ENCODE peak calls at places on chromosomes 2 and 18, in nine cellular contexts. V is SJCRH30; M is IMR-90; I is CD8-positive, alpha-beta T cell; W is coronary artery; P is brain microvascular endothelial cell; X is sigmoid colon; N is RWPE2; D is CD4-positive, alpha-beta T cell. H is an unnamed sample.

GRCh38 chr2:183269956-183270355 is 145.7 kb downstream of the NUP35 start:
- DNase-seq in D (no peak), V (peak), N (no peak), I (no peak), M (no peak), W (no peak), X (no peak), P (no peak), H (no peak)

GRCh38 chr2:44642123-44642857 is 280.5 kb downstream of the CAMKMT start:
- DNase-seq in W (no peak), D (no peak), X (no peak), M (no peak), I (no peak), N (no peak), P (no peak), V (no peak), H (no peak)

GRCh38 chr2:113981404-113982134 is 91.7 kb downstream of the ACTR3 start:
- DNase-seq in I (no peak), V (no peak), M (peak), N (no peak), P (no peak), D (no peak), W (no peak), X (no peak), H (no peak)

GRCh38 chr18:111292-112014 is 46.9 kb upstream of the USP14 start:
- DNase-seq in X (peak), W (no peak), I (peak), P (no peak), N (peak), V (peak), M (peak), D (peak), H (peak)

GRCh38 chr2:210034087-210034683 is 31.7 kb downstream of the RPE start:
- DNase-seq in V (no peak), M (no peak), I (no peak), P (no peak), D (no peak), X (no peak), W (no peak), N (no peak), H (no peak)

GRCh38 chr2:51025942-51026574 is 5.9 kb downstream of the NRXN1 start:
- DNase-seq in N (no peak), I (no peak), P (no peak), X (no peak), W (no peak), D (no peak), M (no peak), V (no peak), H (no peak)

GRCh38 chr2:177600917-177601316 is 208.3 kb downstream of the AGPS start:
- DNase-seq in W (no peak), M (no peak), D (no peak), P (no peak), V (no peak), I (no peak), X (no peak), N (no peak), H (no peak)

GRCh38 chr2:175282300-175282699 is 100.8 kb upstream of the ATP5MC3 start:
- DNase-seq in W (no peak), P (no peak), D (no peak), M (peak), N (no peak), V (peak), I (no peak), X (no peak), H (no peak)

GRCh38 chr2:149483004-149483605 is 104.5 kb downstream of the MMADHC start:
- DNase-seq in N (no peak), X (no peak), I (no peak), D (no peak), V (no peak), M (no peak), P (no peak), W (no peak), H (no peak)

GRCh38 chr2:42256502-42256901 is 87.3 kb downstream of the EML4 start:
- DNase-seq in W (no peak), D (no peak), X (no peak), P (no peak), V (no peak), N (no peak), M (no peak), I (no peak), H (no peak)

GRCh38 chr2:31075936-31076590 is 62.2 kb downstream of the GALNT14 start:
- DNase-seq in M (no peak), V (no peak), N (no peak), X (no peak), W (no peak), I (no peak), P (peak), D (no peak), H (no peak)

GRCh38 chr2:238900511-238900910 is 52.6 kb downstream of the TWIST2 start:
- DNase-seq in W (no peak), N (no peak), X (no peak), D (no peak), V (no peak), I (no peak), M (peak), P (no peak), H (no peak)

GRCh38 chr2:163698857-163699256 is 37.0 kb downstream of the FIGN start:
- DNase-seq in X (no peak), P (peak), N (no peak), I (no peak), M (no peak), V (peak), D (no peak), W (no peak), H (no peak)

GRCh38 chr2:101173707-101174295 is 22.6 kb upstream of the TBC1D8 start:
- DNase-seq in I (no peak), D (no peak), P (no peak), V (no peak), W (no peak), N (no peak), X (no peak), M (no peak), H (no peak)

GRCh38 chr2:95277246-95277906 is 3.1 kb downstream of the PROM2 start:
- DNase-seq in W (no peak), D (no peak), M (no peak), N (peak), V (no peak), I (no peak), P (no peak), X (peak), H (peak)

GRCh38 chr2:1493361-1494126 is 80.3 kb downstream of the TPO start:
- DNase-seq in X (peak), P (no peak), V (no peak), M (no peak), D (no peak), I (no peak), N (peak), W (no peak), H (no peak)

GRCh38 chr18:25701821-25702220 is 349.9 kb upstream of the ZNF521 start:
- DNase-seq in X (no peak), D (no peak), M (no peak), P (no peak), W (no peak), I (no peak), N (no peak), V (peak), H (no peak)

GRCh38 chr2:176574415-176575236 is 305.4 kb downstream of the MTX2 start:
- DNase-seq in I (no peak), W (no peak), V (no peak), M (no peak), N (no peak), P (no peak), D (no peak), X (no peak), H (no peak)

GRCh38 chr2:129008055-129008880 is 689.6 kb upstream of the HS6ST1 start:
- DNase-seq in P (no peak), V (no peak), X (no peak), D (no peak), W (no peak), M (no peak), N (no peak), I (no peak), H (no peak)

GRCh38 chr18:74604774-74605173 is 7.1 kb downstream of the ZNF407 start:
- DNase-seq in W (no peak), N (no peak), I (no peak), D (no peak), X (no peak), P (peak), M (peak), V (peak), H (no peak)

GRCh38 chr2:156398176-156398575 is 38.0 kb upstream of the GPD2 start:
- DNase-seq in M (no peak), V (no peak), I (no peak), X (no peak), P (no peak), W (no peak), N (no peak), D (no peak), H (no peak)

GRCh38 chr2:241808051-241808450 is 942 bp upstream of the NEU4 start:
- DNase-seq in V (peak), M (no peak), P (no peak), I (no peak), N (no peak), W (no peak), D (no peak), X (no peak), H (no peak)

GRCh38 chr2:219492575-219492974 is 6.1 kb upstream of the GMPPA start:
- DNase-seq in N (no peak), V (no peak), W (no peak), M (no peak), D (no peak), I (peak), P (no peak), X (no peak), H (no peak)

GRCh38 chr2:197813093-197813787 is 8.8 kb downstream of the PLCL1 start:
- DNase-seq in M (peak), X (no peak), W (no peak), N (no peak), I (no peak), D (no peak), P (peak), V (peak), H (no peak)

GRCh38 chr2:198873771-198874501 is 583.8 kb downstream of the SATB2 start:
- DNase-seq in M (peak), W (no peak), D (no peak), I (no peak), V (no peak), N (no peak), X (no peak), P (peak), H (no peak)

GRCh38 chr18:74196220-74197119 is 48.1 kb downstream of the TIMM21 start:
- DNase-seq in P (peak), M (peak), W (no peak), V (peak), N (no peak), D (peak), X (no peak), I (peak), H (no peak)

GRCh38 chr18:55401275-55401620 is 186.7 kb downstream of the TCF4 start:
- DNase-seq in I (no peak), P (no peak), M (peak), X (no peak), V (no peak), W (no peak), D (no peak), N (no peak), H (no peak)

GRCh38 chr2:45821558-45822271 is 170.2 kb downstream of the PRKCE start:
- DNase-seq in W (no peak), D (no peak), X (peak), P (peak), M (peak), I (no peak), N (peak), V (peak), H (peak)

GRCh38 chr2:27298391-27299080 is 9.7 kb downstream of the UCN start:
- DNase-seq in I (no peak), D (no peak), V (no peak), M (no peak), W (no peak), X (no peak), P (no peak), N (no peak), H (no peak)

GRCh38 chr18:2846638-2847340 is at the start of gene EMILIN2:
- DNase-seq in N (no peak), I (peak), P (peak), W (peak), D (no peak), V (no peak), M (peak), X (peak), H (no peak)

GRCh38 chr2:12742891-12743290 is 26.2 kb downstream of the TRIB2 start:
- DNase-seq in I (no peak), P (no peak), D (no peak), N (no peak), W (no peak), M (peak), V (no peak), X (no peak), H (no peak)

GRCh38 chr2:39665811-39666488 is at the start of gene TMEM178A:
- DNase-seq in D (no peak), M (no peak), N (no peak), I (no peak), P (no peak), V (no peak), X (no peak), W (no peak), H (no peak)

GRCh38 chr2:30663321-30663720 is 143.9 kb downstream of the CAPN13 start:
- DNase-seq in I (no peak), X (peak), N (no peak), D (no peak), V (no peak), M (no peak), P (no peak), W (no peak), H (no peak)

GRCh38 chr2:4047961-4048891 is 344.9 kb downstream of the DCDC2C start:
- DNase-seq in X (no peak), D (no peak), N (no peak), M (no peak), V (no peak), W (no peak), P (peak), I (no peak), H (no peak)

GRCh38 chr2:25043241-25043867 is 1.5 kb downstream of the EFR3B start:
- DNase-seq in N (no peak), W (no peak), M (peak), I (peak), D (no peak), V (peak), P (peak), X (peak), H (peak)
- H3K27ac ChIP-seq in N (no peak), W (no peak), M (no peak), I (no peak), D (no peak), V (no peak), P (no peak), X (no peak), H (peak)

GRCh38 chr2:63851912-63852311 is 10.2 kb downstream of the UGP2 start:
- DNase-seq in W (no peak), X (no peak), N (no peak), I (no peak), V (no peak), P (no peak), D (no peak), M (no peak), H (no peak)

GRCh38 chr2:63849381-63850203 is 7.9 kb downstream of the UGP2 start:
- DNase-seq in N (no peak), V (no peak), D (no peak), W (no peak), M (no peak), X (no peak), P (no peak), I (no peak), H (no peak)

GRCh38 chr2:63850204-63850571 is 8.5 kb downstream of the UGP2 start:
- DNase-seq in V (no peak), N (no peak), P (no peak), W (no peak), D (no peak), M (no peak), X (no peak), I (no peak), H (no peak)

GRCh38 chr2:63853527-63854310 is 12.0 kb downstream of the UGP2 start:
- DNase-seq in P (no peak), I (no peak), N (no peak), X (no peak), D (no peak), V (no peak), W (no peak), M (no peak), H (no peak)

DNA sequence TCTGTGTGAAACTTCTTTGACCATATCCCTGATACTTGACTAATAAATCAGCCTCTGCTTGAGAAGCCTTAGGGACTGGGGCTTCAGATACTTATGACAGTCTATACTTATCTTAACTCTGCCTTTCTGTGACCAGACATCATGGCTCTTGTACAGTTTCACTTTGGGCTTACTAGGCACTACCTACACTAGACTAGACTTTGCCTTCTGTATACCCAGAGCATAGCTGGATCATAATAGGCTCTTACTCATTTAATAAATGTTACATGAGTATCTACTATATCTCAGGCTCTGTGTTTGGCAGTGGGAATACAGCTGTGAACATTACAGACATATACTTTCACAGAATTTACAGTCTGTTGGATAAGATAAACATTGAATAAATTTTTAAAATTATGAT is 9.0 kb downstream of the UGP2 start:
- DNase-seq in M (no peak), D (no peak), W (no peak), P (no peak), N (no peak), I (no peak), V (no peak), X (no peak), H (no peak)
- H3K27ac ChIP-seq in M (no peak), D (no peak), W (no peak), P (no peak), N (no peak), I (no peak), V (no peak), X (no peak), H (peak)

GRCh38 chr2:203583696-203584095 is 48.6 kb upstream of the RAPH1 start:
- DNase-seq in W (no peak), D (no peak), N (peak), I (no peak), P (peak), M (peak), X (no peak), V (no peak), H (no peak)

GRCh38 chr2:203584784-203585183 is 49.7 kb upstream of the RAPH1 start:
- DNase-seq in V (no peak), X (no peak), I (no peak), D (no peak), N (no peak), W (no peak), P (no peak), M (no peak), H (no peak)

GRCh38 chr2:203582468-203582867 is 47.4 kb upstream of the RAPH1 start:
- DNase-seq in N (no peak), D (no peak), X (no peak), M (peak), W (no peak), V (no peak), P (no peak), I (no peak), H (no peak)

GRCh38 chr2:203580846-203581245 is 45.7 kb upstream of the RAPH1 start:
- DNase-seq in X (no peak), D (no peak), N (no peak), M (no peak), I (no peak), W (no peak), V (peak), P (no peak), H (no peak)

GRCh38 chr2:203583084-203583695 is 48.1 kb upstream of the RAPH1 start:
- DNase-seq in N (no peak), W (no peak), V (no peak), M (no peak), I (no peak), D (no peak), P (no peak), X (no peak), H (no peak)
- H3K27ac ChIP-seq in N (peak), W (peak), V (no peak), M (no peak), I (no peak), D (no peak), P (no peak), X (peak), H (no peak)

DNA sequence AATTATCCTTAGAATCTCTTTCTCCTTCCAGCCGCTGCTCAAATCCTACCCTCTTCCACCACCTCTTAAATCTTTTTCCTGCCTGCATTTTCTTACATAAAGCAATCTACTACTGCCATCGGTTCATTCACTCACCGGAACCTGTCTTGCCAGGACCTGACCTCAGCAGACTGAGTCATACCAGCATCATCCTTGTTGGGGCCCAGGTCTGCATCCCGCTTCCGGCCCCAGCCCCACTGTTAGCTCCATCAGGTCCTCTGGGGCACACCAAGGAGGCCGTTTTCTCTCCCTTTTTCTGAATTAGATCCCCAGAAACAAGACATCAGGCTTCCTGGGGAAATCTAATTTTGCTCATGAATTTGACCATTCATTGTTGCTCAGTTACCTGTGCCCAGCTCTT is 42.7 kb upstream of the TGFA start:
- DNase-seq in W (no peak), X (no peak), P (no peak), M (no peak), V (peak), D (no peak), N (peak), I (no peak), H (no peak)
- H3K27ac ChIP-seq in W (no peak), X (no peak), P (no peak), M (no peak), V (peak), D (no peak), N (peak), I (no peak), H (no peak)

GRCh38 chr2:131045925-131046579 is 47.2 kb downstream of the FAM168B start:
- DNase-seq in D (no peak), N (no peak), M (no peak), V (no peak), I (no peak), X (peak), P (no peak), W (no peak), H (no peak)

GRCh38 chr2:131046580-131047274 is 46.5 kb downstream of the FAM168B start:
- DNase-seq in N (no peak), D (no peak), X (peak), M (no peak), W (no peak), V (no peak), I (no peak), P (no peak), H (no peak)

GRCh38 chr2:131047920-131048560 is 45.2 kb downstream of the FAM168B start:
- DNase-seq in I (no peak), P (no peak), W (no peak), X (no peak), N (no peak), D (no peak), M (no peak), V (no peak), H (no peak)

GRCh38 chr2:131048641-131049040 is 44.6 kb downstream of the FAM168B start:
- DNase-seq in M (no peak), W (no peak), X (no peak), N (no peak), V (no peak), D (no peak), P (no peak), I (no peak), H (no peak)

GRCh38 chr2:131047275-131047652 is 46.0 kb downstream of the FAM168B start:
- DNase-seq in X (peak), I (no peak), N (no peak), D (no peak), P (no peak), W (no peak), V (no peak), M (no peak), H (no peak)
- H3K27ac ChIP-seq in X (no peak), I (no peak), N (no peak), D (no peak), P (no peak), W (no peak), V (no peak), M (no peak), H (no peak)

DNA sequence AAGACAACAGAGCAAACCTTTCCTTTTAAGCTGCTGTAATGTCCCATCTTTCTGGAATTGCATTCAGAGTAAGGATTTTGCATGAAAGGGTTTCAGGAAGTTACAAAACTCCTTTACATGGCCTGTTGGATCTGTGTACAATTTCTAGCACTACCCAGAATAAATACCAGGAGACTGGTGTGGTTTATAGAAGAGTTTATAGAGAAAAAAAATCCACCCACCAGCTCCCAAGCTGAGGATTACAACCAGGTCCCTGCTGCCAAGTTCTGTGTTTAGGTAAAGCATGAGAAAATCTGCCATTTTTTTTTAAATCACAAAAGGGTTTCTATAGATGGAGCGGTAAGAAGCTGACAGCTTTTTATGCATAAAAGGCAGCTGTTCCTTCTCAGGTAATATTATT is 545.4 kb upstream of the ZEB2 start:
- DNase-seq in X (no peak), M (peak), V (no peak), P (no peak), W (no peak), N (no peak), D (no peak), I (no peak), H (no peak)
- H3K27ac ChIP-seq in X (no peak), M (no peak), V (no peak), P (no peak), W (peak), N (no peak), D (no peak), I (no peak), H (peak)

DNA sequence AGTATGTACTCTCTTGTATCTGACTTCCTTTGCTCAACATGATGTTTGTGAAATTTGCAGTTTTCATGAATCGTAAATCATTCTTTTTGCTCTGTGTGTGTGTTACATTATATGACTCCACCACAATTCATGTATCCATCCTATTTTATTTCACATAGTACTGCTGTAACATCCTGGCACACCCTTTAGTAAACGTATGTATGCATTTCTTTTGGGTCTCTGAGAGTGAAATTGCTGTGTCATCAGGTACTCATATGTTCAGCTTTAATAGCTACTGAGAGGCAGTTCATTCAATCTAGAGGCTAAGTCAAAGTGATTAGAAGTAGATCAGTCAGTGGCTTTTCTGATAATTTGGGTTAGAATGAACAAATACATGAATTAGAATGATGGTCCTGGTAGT is 118.8 kb downstream of the ESCO1 start:
- DNase-seq in I (no peak), V (no peak), M (no peak), D (no peak), P (no peak), W (no peak), N (no peak), X (no peak), H (no peak)
- H3K27ac ChIP-seq in I (no peak), V (no peak), M (no peak), D (no peak), P (no peak), W (no peak), N (no peak), X (no peak), H (no peak)